ENCODE peak calls at places on chromosome 6, in four cellular contexts. R is IMR-90, O is mesenchymal stem cell, B is trophoblast cell. L is an unnamed sample.

GRCh38 chr6:75855047-75855446 is 106.0 kb downstream of the MYO6 start:
- DNase-seq in R (peak), O (peak), B (peak), L (peak)

GRCh38 chr6:34147906-34148701 is 2.2 kb upstream of the GRM4 start:
- DNase-seq in R (no peak), O (no peak), B (no peak), L (no peak)

GRCh38 chr6:331622-332521 is 39.6 kb downstream of the DUSP22 start:
- DNase-seq in R (no peak), O (no peak), B (no peak), L (no peak)

GRCh38 chr6:679282-679681 is 13.7 kb downstream of the EXOC2 start:
- DNase-seq in R (peak), O (no peak), B (no peak), L (no peak)

GRCh38 chr6:8825726-8826125 is 390.4 kb upstream of the SLC35B3 start:
- DNase-seq in R (no peak), O (no peak), B (no peak), L (no peak)

GRCh38 chr6:56088641-56089040 is 158.7 kb downstream of the COL21A1 start:
- DNase-seq in R (no peak), O (no peak), B (no peak), L (no peak)

GRCh38 chr6:150528648-150529285 is 70.9 kb upstream of the PLEKHG1 start:
- DNase-seq in R (peak), O (peak), B (peak), L (peak)

GRCh38 chr6:99307295-99307907 is 42.1 kb downstream of the FAXC start:
- DNase-seq in R (no peak), O (no peak), B (no peak), L (peak)

GRCh38 chr6:84432616-84433015 is 205.2 kb upstream of the CEP162 start:
- DNase-seq in R (no peak), O (peak), B (no peak), L (no peak)

GRCh38 chr6:163579111-163579879 is 164.8 kb downstream of the QKI start:
- DNase-seq in R (no peak), O (no peak), B (peak), L (peak)

GRCh38 chr6:26118999-26119398 is 31.8 kb downstream of the HFE start:
- DNase-seq in R (peak), O (no peak), B (no peak), L (no peak)

GRCh38 chr6:167643716-167644115 is 183.0 kb upstream of the AFDN start:
- DNase-seq in R (no peak), O (no peak), B (no peak), L (no peak)

GRCh38 chr6:33868143-33868542 is 64.3 kb upstream of the MLN start:
- DNase-seq in R (no peak), O (peak), B (no peak), L (no peak)

GRCh38 chr6:105431226-105431625 is 28.3 kb upstream of the PREP start:
- DNase-seq in R (peak), O (peak), B (peak), L (peak)

GRCh38 chr6:33983109-33983475 is 162.8 kb downstream of the GRM4 start:
- DNase-seq in R (peak), O (peak), B (peak), L (no peak)

GRCh38 chr6:39328066-39328465 is 5.6 kb upstream of the KCNK16 start:
- DNase-seq in R (no peak), O (no peak), B (no peak), L (no peak)

GRCh38 chr6:41073968-41074691 is 1.4 kb downstream of the NFYA start:
- DNase-seq in R (peak), O (peak), B (peak), L (peak)

GRCh38 chr6:8059129-8059528 is 5.1 kb downstream of the BLOC1S5 start:
- DNase-seq in R (peak), O (peak), B (peak), L (no peak)

GRCh38 chr6:110581682-110582081 is 105.3 kb upstream of the SLC22A16 start:
- DNase-seq in R (no peak), O (no peak), B (no peak), L (peak)

GRCh38 chr6:52416629-52417151 is 3.5 kb upstream of the EFHC1 start:
- DNase-seq in R (peak), O (peak), B (no peak), L (peak)

GRCh38 chr6:16352258-16352635 is 113.9 kb downstream of the GMPR start:
- DNase-seq in R (peak), O (peak), B (no peak), L (no peak)

GRCh38 chr6:138107752-138108592 is 753 bp upstream of the PERP start:
- DNase-seq in R (no peak), O (no peak), B (peak), L (peak)

GRCh38 chr6:144344651-144345050 is 59.5 kb downstream of the UTRN start:
- DNase-seq in R (no peak), O (no peak), B (no peak), L (no peak)

GRCh38 chr6:111624391-111625098 is 18.9 kb upstream of the TRAF3IP2 start:
- DNase-seq in R (peak), O (no peak), B (no peak), L (no peak)

GRCh38 chr6:113047932-113048331 is 700.8 kb downstream of the RFPL4B start:
- DNase-seq in R (no peak), O (no peak), B (no peak), L (no peak)

GRCh38 chr6:32895006-32895345 is 41.0 kb downstream of the PSMB9 start:
- DNase-seq in R (no peak), O (no peak), B (no peak), L (no peak)

DNA sequence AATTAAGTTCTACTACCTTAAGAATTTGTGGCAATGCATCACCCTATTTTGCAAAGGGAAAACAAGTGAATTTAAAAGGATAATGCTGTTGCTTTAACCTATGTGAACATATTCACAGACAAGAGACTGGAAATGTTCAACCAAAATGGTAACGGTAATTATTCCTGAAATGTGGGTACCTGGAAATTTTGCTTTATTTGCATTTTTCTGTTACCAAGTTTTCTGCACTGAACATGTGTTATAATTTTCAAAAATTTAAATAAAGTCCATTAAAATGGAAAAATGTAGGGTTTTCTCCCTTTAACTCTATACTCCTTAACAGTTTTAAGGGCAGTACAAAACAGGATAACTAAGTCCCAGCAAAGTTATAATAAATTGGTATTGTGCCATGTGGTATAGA is 66.4 kb downstream of the EPB41L2 start:
- DNase-seq in R (no peak), O (no peak), B (no peak), L (no peak)
- H3K23ac ChIP-seq in R (no peak), O (no peak), B (no peak), L (no peak)

DNA sequence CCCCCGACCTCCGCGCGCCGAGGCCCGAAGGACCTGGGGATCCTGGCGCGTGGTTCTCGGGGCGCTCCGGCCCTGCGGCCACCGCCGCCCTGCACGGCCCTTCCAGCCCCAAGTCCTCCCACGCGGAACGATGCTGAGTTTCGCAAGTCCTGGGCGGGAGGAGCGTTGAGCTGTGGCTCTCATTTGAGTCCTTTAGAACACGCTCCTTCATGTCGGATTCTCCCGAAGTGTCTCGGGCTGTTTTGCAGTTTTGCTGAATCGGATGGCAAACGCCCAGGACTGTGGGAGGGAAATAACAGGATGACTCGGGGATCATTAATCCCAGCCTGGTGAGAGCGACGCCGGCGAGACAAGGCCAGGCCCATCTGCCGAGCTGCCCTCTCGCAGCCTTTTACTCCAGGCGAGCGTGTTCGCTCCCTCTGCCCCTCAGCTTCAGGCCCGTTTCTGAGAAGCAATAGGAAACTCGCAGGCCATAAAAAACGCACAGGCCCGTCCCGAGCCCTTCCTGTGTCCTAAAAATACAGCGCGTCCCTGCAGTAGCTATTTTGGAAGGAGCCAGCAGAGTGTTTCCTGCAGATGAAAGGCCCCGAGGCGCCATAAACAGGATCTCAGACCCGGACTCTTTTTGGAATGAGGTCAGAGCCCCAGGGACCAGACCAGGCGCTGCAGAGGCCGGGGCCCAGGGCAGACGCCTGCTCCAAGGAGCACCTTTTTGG is 153.5 kb downstream of the DLL1 start:
- DNase-seq in R (no peak), O (no peak), B (no peak), L (no peak)
- H2BK5ac ChIP-seq in R (no peak), O (no peak), B (no peak), L (no peak)

GRCh38 chr6:131183427-131184095 is 48.3 kb downstream of the AKAP7 start:
- DNase-seq in R (no peak), O (no peak), B (no peak), L (peak)
- H3K23ac ChIP-seq in R (no peak), O (no peak), B (no peak), L (no peak)

GRCh38 chr6:29762051-29762450 is 38.8 kb downstream of the HLA-F start:
- DNase-seq in R (no peak), O (no peak), B (no peak), L (no peak)
- H2BK5ac ChIP-seq in R (no peak), O (no peak), B (no peak), L (no peak)

GRCh38 chr6:4818272-4818938 is 42.2 kb downstream of the CDYL start:
- DNase-seq in R (no peak), O (no peak), B (no peak), L (no peak)

GRCh38 chr6:4820704-4821276 is 44.6 kb downstream of the CDYL start:
- DNase-seq in R (peak), O (no peak), B (peak), L (no peak)

GRCh38 chr6:4822476-4822875 is 46.3 kb downstream of the CDYL start:
- DNase-seq in R (no peak), O (no peak), B (peak), L (no peak)

GRCh38 chr6:4817551-4817950 is 41.3 kb downstream of the CDYL start:
- DNase-seq in R (peak), O (no peak), B (no peak), L (no peak)

DNA sequence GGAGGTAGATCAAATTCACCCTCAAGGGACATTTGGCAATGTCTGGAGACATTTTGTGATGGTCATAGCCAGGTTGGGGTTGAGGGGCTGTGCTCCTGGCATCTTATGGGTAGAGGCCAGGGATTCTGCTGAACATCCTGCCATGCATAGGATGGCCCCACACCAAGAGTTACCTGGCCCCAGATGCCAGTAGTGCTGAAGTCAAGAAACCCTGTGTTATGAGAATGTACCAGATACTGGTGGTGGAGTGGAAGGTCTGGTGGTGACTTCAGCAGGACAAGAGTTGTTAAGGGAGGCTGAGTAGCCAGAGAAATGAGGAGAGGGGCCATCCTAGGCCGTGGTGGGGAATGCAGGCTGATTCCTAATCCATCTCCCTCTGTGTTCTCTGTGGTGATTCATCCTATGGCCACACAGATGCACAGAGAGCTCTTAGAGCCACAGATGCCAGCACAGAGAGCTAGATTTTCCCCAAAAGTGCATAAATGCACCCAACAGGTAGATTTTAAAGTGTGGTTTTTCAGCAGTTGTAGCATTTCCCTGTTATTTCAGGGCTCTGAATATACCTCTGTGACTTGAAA is 43.6 kb downstream of the CDYL start:
- DNase-seq in R (peak), O (no peak), B (no peak), L (peak)
- H3K23ac ChIP-seq in R (no peak), O (no peak), B (no peak), L (no peak)

DNA sequence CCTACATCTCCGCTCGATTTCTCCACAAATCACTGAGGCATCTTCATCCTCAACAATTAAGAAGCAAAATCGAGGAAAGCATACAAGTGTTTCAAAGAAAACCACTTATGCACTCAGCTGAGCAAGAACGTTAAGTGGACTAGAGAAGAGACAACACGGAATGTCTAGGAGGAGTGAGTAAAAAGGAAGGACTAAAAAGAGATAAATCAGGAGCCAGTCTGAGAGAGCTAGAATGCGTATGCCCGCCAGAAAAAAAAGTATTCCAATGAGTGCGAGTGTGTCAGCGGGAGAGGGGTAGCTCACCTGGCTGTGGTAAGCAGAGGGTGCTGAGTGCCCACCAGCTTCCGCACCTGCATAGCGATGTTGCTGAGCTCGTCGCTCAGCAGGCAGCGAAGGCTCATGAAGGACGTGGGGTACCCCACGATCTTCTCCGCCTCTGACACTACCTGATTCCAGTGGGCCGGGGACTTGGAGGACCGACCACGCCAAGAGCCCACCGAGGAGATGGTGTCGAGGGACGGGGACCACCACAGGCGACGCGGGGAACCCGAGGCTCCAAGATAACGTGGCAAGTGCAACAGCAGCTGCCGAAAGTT is 579 bp downstream of the PDSS2 start:
- DNase-seq in R (peak), O (peak), B (peak), L (peak)
- H2BK5ac ChIP-seq in R (peak), O (no peak), B (peak), L (no peak)

DNA sequence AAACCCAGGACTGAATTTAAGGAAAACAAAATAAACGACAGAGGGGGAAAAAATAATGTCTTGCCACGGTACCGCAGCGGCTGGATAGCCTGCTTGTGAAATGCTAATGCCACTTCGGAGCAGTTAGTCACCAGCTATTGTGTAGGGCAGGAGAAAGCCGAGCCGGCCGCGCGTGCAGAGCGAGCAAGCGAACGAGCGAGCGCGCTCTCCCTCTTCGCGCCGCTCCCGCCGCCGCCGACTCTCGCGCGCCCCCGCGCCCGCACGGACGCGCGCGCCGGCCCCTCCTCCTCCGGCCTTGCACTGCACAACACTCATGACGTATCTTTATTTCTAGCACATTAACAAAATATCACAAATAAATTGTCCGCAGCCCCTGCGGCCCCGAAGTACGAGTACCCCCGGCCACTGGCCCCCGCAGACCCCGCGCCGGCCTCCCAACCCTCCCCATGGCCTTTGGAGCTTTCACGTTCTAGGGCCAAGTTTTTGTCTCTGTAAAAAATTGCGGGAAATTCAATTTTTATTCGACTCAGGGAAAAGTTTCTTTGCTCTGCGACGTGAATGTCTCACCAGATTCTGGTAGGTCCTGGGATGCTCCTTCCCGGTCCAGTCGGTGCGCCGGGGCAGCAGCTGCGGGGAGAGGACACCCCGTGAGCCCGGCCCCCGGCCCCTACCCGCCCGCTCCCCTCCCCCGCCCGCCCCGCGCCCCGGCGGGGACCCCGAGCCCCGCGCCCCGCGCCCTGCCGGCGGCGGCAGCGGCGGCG is 993 bp downstream of the PHIP start:
- DNase-seq in R (peak), O (peak), B (peak), L (peak)
- H3K23ac ChIP-seq in R (peak), O (no peak), B (no peak), L (no peak)

DNA sequence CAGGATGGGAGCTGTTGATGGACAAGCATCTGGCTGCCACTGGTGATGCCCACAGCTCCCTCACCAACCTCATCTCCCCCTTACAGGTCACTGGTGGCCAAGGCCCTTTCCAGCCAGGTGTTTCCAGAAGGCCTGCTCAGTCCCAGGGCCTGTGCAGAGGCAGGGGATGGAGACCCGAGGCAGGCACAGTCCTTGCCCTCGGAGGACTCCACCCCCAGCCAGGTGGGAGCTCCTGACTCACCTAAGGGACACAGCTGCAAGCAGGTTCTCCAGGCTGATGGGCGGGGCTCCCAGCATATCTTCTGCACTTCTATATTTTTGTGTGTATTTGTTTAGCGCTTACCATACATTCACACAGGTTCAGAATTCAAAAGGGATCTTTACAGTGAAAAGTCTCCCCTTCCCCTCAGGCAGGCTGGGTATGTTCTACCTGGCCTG is 17.4 kb downstream of the PRPH2 start:
- DNase-seq in R (no peak), O (no peak), B (peak), L (no peak)
- H2BK5ac ChIP-seq in R (no peak), O (no peak), B (no peak), L (no peak)

GRCh38 chr6:169247419-169247818 is 6.2 kb downstream of the THBS2 start:
- DNase-seq in R (no peak), O (no peak), B (no peak), L (no peak)

GRCh38 chr6:169246445-169246844 is 7.2 kb downstream of the THBS2 start:
- DNase-seq in R (no peak), O (no peak), B (no peak), L (no peak)

GRCh38 chr6:169249057-169249456 is 4.6 kb downstream of the THBS2 start:
- DNase-seq in R (no peak), O (no peak), B (no peak), L (no peak)

GRCh38 chr6:169247991-169248390 is 5.7 kb downstream of the THBS2 start:
- DNase-seq in R (no peak), O (no peak), B (no peak), L (no peak)

GRCh38 chr6:169248521-169248971 is 5.1 kb downstream of the THBS2 start:
- DNase-seq in R (no peak), O (no peak), B (no peak), L (no peak)
- H3K23ac ChIP-seq in R (no peak), O (no peak), B (no peak), L (no peak)

GRCh38 chr6:42963179-42963854 is 2.8 kb downstream of the GNMT start:
- DNase-seq in R (no peak), O (no peak), B (no peak), L (no peak)
- H2BK5ac ChIP-seq in R (no peak), O (no peak), B (no peak), L (no peak)